ENCODE peak calls at places on chromosomes 2 and 18, in six cellular contexts. One of them, this sample, is unnamed.

GRCh38 chr18:21980744-21981143 is 188.6 kb upstream of the GATA6 start:
- DNase-seq in psoas muscle: no peak
- DNase-seq in gastrocnemius medialis: no peak
- DNase-seq in upper lobe of left lung: no peak
- DNase-seq in IMR-90: no peak
- DNase-seq in heart right ventricle: no peak
- DNase-seq in this sample: no peak

GRCh38 chr2:74399785-74400184 is 19.7 kb upstream of the DCTN1 start:
- DNase-seq in psoas muscle: no peak
- DNase-seq in gastrocnemius medialis: no peak
- DNase-seq in upper lobe of left lung: no peak
- DNase-seq in IMR-90: peak; percentile 40
- DNase-seq in heart right ventricle: no peak
- DNase-seq in this sample: peak; percentile 21

GRCh38 chr18:10140928-10141327 is 227.1 kb downstream of the VAPA start:
- DNase-seq in psoas muscle: no peak
- DNase-seq in gastrocnemius medialis: no peak
- DNase-seq in upper lobe of left lung: no peak
- DNase-seq in IMR-90: peak; percentile 52
- DNase-seq in heart right ventricle: no peak
- DNase-seq in this sample: no peak

GRCh38 chr2:205245652-205246051 is 436.6 kb upstream of the NRP2 start:
- DNase-seq in psoas muscle: no peak
- DNase-seq in gastrocnemius medialis: no peak
- DNase-seq in upper lobe of left lung: no peak
- DNase-seq in IMR-90: peak; percentile 43
- DNase-seq in heart right ventricle: no peak
- DNase-seq in this sample: no peak

GRCh38 chr18:10751711-10752110 is 225.9 kb downstream of the NAPG start:
- DNase-seq in psoas muscle: no peak
- DNase-seq in gastrocnemius medialis: no peak
- DNase-seq in upper lobe of left lung: peak; percentile 21
- DNase-seq in IMR-90: no peak
- DNase-seq in heart right ventricle: no peak
- DNase-seq in this sample: no peak

GRCh38 chr2:36379710-36380448 is 24.3 kb downstream of the CRIM1 start:
- DNase-seq in psoas muscle: no peak
- DNase-seq in gastrocnemius medialis: no peak
- DNase-seq in upper lobe of left lung: no peak
- DNase-seq in IMR-90: peak; percentile 73
- DNase-seq in heart right ventricle: no peak
- DNase-seq in this sample: no peak

GRCh38 chr18:46696268-46696667 is 39.2 kb upstream of the LOXHD1 start:
- DNase-seq in psoas muscle: peak; percentile 46
- DNase-seq in gastrocnemius medialis: peak; percentile 55
- DNase-seq in upper lobe of left lung: no peak
- DNase-seq in IMR-90: no peak
- DNase-seq in heart right ventricle: no peak
- DNase-seq in this sample: no peak

GRCh38 chr2:28904802-28905499 is 10.5 kb downstream of the WDR43 start:
- DNase-seq in psoas muscle: no peak
- DNase-seq in gastrocnemius medialis: no peak
- DNase-seq in upper lobe of left lung: no peak
- DNase-seq in IMR-90: no peak
- DNase-seq in heart right ventricle: no peak
- DNase-seq in this sample: no peak

GRCh38 chr2:215904101-215904500 is 109.2 kb downstream of the MREG start:
- DNase-seq in psoas muscle: no peak
- DNase-seq in gastrocnemius medialis: no peak
- DNase-seq in upper lobe of left lung: no peak
- DNase-seq in IMR-90: peak; percentile 78
- DNase-seq in heart right ventricle: no peak
- DNase-seq in this sample: no peak

GRCh38 chr18:52341617-52342381 is 1.8 kb downstream of the DCC start:
- DNase-seq in psoas muscle: no peak
- DNase-seq in gastrocnemius medialis: no peak
- DNase-seq in upper lobe of left lung: peak; percentile 80
- DNase-seq in IMR-90: no peak
- DNase-seq in heart right ventricle: no peak
- DNase-seq in this sample: no peak

GRCh38 chr2:104845552-104845931 is 8.4 kb upstream of the POU3F3 start:
- DNase-seq in psoas muscle: no peak
- DNase-seq in gastrocnemius medialis: no peak
- DNase-seq in upper lobe of left lung: no peak
- DNase-seq in IMR-90: no peak
- DNase-seq in heart right ventricle: no peak
- DNase-seq in this sample: no peak

GRCh38 chr18:9886005-9886348 is 204 bp downstream of the TXNDC2 start:
- DNase-seq in psoas muscle: no peak
- DNase-seq in gastrocnemius medialis: no peak
- DNase-seq in upper lobe of left lung: no peak
- DNase-seq in IMR-90: no peak
- DNase-seq in heart right ventricle: no peak
- DNase-seq in this sample: no peak

GRCh38 chr2:152499921-152500320 is 164.9 kb downstream of the FMNL2 start:
- DNase-seq in psoas muscle: no peak
- DNase-seq in gastrocnemius medialis: peak; percentile 35
- DNase-seq in upper lobe of left lung: no peak
- DNase-seq in IMR-90: peak; percentile 37
- DNase-seq in heart right ventricle: no peak
- DNase-seq in this sample: no peak

GRCh38 chr2:69118609-69119008 is 105.6 kb downstream of the ANTXR1 start:
- DNase-seq in psoas muscle: no peak
- DNase-seq in gastrocnemius medialis: no peak
- DNase-seq in upper lobe of left lung: peak; percentile 72
- DNase-seq in IMR-90: peak; percentile 54
- DNase-seq in heart right ventricle: no peak
- DNase-seq in this sample: no peak

GRCh38 chr2:26034597-26035067 is 748 bp downstream of the RAB10 start:
- DNase-seq in psoas muscle: no peak
- DNase-seq in gastrocnemius medialis: no peak
- DNase-seq in upper lobe of left lung: no peak
- DNase-seq in IMR-90: peak; percentile 5
- DNase-seq in heart right ventricle: no peak
- DNase-seq in this sample: no peak

GRCh38 chr18:24987271-24987932 is 364.6 kb downstream of the ZNF521 start:
- DNase-seq in psoas muscle: peak; percentile 64
- DNase-seq in gastrocnemius medialis: peak; percentile 91
- DNase-seq in upper lobe of left lung: no peak
- DNase-seq in IMR-90: peak; percentile 35
- DNase-seq in heart right ventricle: peak; percentile 44
- DNase-seq in this sample: no peak

GRCh38 chr2:26941486-26941885 is 29.0 kb upstream of the MAPRE3 start:
- DNase-seq in psoas muscle: no peak
- DNase-seq in gastrocnemius medialis: no peak
- DNase-seq in upper lobe of left lung: no peak
- DNase-seq in IMR-90: no peak
- DNase-seq in heart right ventricle: no peak
- DNase-seq in this sample: no peak

GRCh38 chr2:238389985-238390682 is 36.6 kb upstream of the ASB1 start:
- DNase-seq in psoas muscle: no peak
- DNase-seq in gastrocnemius medialis: peak; percentile 71
- DNase-seq in upper lobe of left lung: no peak
- DNase-seq in IMR-90: peak; percentile 23
- DNase-seq in heart right ventricle: no peak
- DNase-seq in this sample: no peak

GRCh38 chr2:216665240-216665639 is 30.1 kb downstream of the IGFBP5 start:
- DNase-seq in psoas muscle: no peak
- DNase-seq in gastrocnemius medialis: no peak
- DNase-seq in upper lobe of left lung: no peak
- DNase-seq in IMR-90: no peak
- DNase-seq in heart right ventricle: no peak
- DNase-seq in this sample: no peak

GRCh38 chr2:70928366-70928765 is 7.3 kb upstream of the ATP6V1B1 start:
- DNase-seq in psoas muscle: no peak
- DNase-seq in gastrocnemius medialis: no peak
- DNase-seq in upper lobe of left lung: no peak
- DNase-seq in IMR-90: no peak
- DNase-seq in heart right ventricle: no peak
- DNase-seq in this sample: no peak

GRCh38 chr2:46075848-46076247 is 221.4 kb upstream of the EPAS1 start:
- DNase-seq in psoas muscle: no peak
- DNase-seq in gastrocnemius medialis: no peak
- DNase-seq in upper lobe of left lung: no peak
- DNase-seq in IMR-90: no peak
- DNase-seq in heart right ventricle: no peak
- DNase-seq in this sample: no peak

GRCh38 chr2:37829202-37829601 is 95.9 kb upstream of the RMDN2 start:
- DNase-seq in psoas muscle: peak; percentile 21
- DNase-seq in gastrocnemius medialis: no peak
- DNase-seq in upper lobe of left lung: no peak
- DNase-seq in IMR-90: peak; percentile 98
- DNase-seq in heart right ventricle: no peak
- DNase-seq in this sample: no peak

GRCh38 chr2:232898592-232899541 is 28.8 kb downstream of the SNORC start:
- DNase-seq in psoas muscle: no peak
- DNase-seq in gastrocnemius medialis: no peak
- DNase-seq in upper lobe of left lung: no peak
- DNase-seq in IMR-90: peak; percentile 75
- DNase-seq in heart right ventricle: no peak
- DNase-seq in this sample: no peak

GRCh38 chr2:65032016-65032975 is 23.9 kb upstream of the CEP68 start:
- DNase-seq in psoas muscle: no peak
- DNase-seq in gastrocnemius medialis: no peak
- DNase-seq in upper lobe of left lung: no peak
- DNase-seq in IMR-90: no peak
- DNase-seq in heart right ventricle: no peak
- DNase-seq in this sample: no peak
- H3K4me3 ChIP-seq in psoas muscle: no peak overlapping the region
- H3K4me3 ChIP-seq in gastrocnemius medialis: no peak overlapping the region
- H3K4me3 ChIP-seq in upper lobe of left lung: no peak overlapping the region
- H3K4me3 ChIP-seq in IMR-90: no peak overlapping the region
- H3K4me3 ChIP-seq in heart right ventricle: no peak overlapping the region
- H3K4me3 ChIP-seq in this sample: peak overlapping the region; percentile 22

GRCh38 chr18:48886520-48887293 is 64.1 kb downstream of the SMAD7 start:
- DNase-seq in psoas muscle: no peak
- DNase-seq in gastrocnemius medialis: no peak
- DNase-seq in upper lobe of left lung: no peak
- DNase-seq in IMR-90: no peak
- DNase-seq in heart right ventricle: no peak
- DNase-seq in this sample: no peak
- H3K4me1 ChIP-seq in psoas muscle: peaks cover 6% of the 10 kb centered on the region
- H3K4me1 ChIP-seq in gastrocnemius medialis: peaks cover 14% of the 10 kb centered on the region
- H3K4me1 ChIP-seq in upper lobe of left lung: peaks cover 7% of the 10 kb centered on the region
- H3K4me1 ChIP-seq in IMR-90: peaks cover 8% of the 10 kb centered on the region
- H3K4me1 ChIP-seq in heart right ventricle: peaks cover 34% of the 10 kb centered on the region
- H3K4me1 ChIP-seq in this sample: no peaks in the 10 kb centered on the region

DNA sequence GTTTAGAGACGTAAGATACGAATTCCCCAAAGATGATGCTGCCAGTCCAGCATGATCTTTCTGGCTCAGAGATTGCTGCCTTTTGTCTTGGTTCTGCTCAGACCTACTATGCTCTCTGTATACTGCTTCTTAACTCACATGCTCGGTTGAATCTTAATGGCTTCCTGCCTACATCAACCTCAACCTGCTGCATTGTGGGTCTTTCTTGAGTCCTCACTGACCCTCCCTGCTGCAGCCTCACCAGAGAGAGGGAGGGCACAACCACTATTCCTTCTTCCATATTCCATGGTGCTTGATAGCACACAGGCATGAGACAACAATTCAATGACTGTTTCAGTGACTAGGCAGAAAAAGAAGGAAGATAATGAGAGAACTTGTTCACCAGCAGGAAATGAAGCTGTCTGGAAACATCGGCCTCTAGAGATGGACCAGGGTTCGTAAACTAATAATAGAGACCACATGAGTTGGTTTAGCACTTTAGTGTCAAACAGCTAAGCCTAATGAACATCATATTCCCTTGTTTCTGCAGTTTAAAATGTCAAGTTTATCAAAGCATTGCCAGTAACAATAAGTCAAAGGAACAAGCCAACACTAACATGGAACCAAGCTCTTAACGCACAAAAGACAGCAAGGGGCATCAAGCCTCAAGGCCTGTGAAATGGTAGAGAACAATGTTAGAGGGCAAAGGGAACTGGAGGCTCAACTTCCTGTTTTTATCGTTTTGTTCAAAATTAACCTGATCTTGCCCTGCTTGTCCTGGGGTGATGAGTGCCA is 333.9 kb downstream of the PDE11A start:
- DNase-seq in psoas muscle: no peak
- DNase-seq in gastrocnemius medialis: no peak
- DNase-seq in upper lobe of left lung: no peak
- DNase-seq in IMR-90: no peak
- DNase-seq in heart right ventricle: no peak
- DNase-seq in this sample: no peak
- H3K27ac ChIP-seq in psoas muscle: no peak overlapping the region
- H3K27ac ChIP-seq in gastrocnemius medialis: no peak overlapping the region
- H3K27ac ChIP-seq in upper lobe of left lung: no peak overlapping the region
- H3K27ac ChIP-seq in IMR-90: no peak overlapping the region
- H3K27ac ChIP-seq in heart right ventricle: no peak overlapping the region
- H3K27ac ChIP-seq in this sample: no peak overlapping the region

GRCh38 chr18:70461323-70462077 is 172.7 kb downstream of the SOCS6 start:
- DNase-seq in psoas muscle: no peak
- DNase-seq in gastrocnemius medialis: no peak
- DNase-seq in upper lobe of left lung: peak; percentile 15
- DNase-seq in IMR-90: no peak
- DNase-seq in heart right ventricle: no peak
- DNase-seq in this sample: no peak

GRCh38 chr18:70463085-70463484 is 174.2 kb downstream of the SOCS6 start:
- DNase-seq in psoas muscle: no peak
- DNase-seq in gastrocnemius medialis: no peak
- DNase-seq in upper lobe of left lung: no peak
- DNase-seq in IMR-90: no peak
- DNase-seq in heart right ventricle: no peak
- DNase-seq in this sample: no peak

GRCh38 chr18:70468861-70469570 is 180.2 kb downstream of the SOCS6 start:
- DNase-seq in psoas muscle: no peak
- DNase-seq in gastrocnemius medialis: no peak
- DNase-seq in upper lobe of left lung: no peak
- DNase-seq in IMR-90: no peak
- DNase-seq in heart right ventricle: no peak
- DNase-seq in this sample: no peak

GRCh38 chr18:70462078-70462439 is 173.2 kb downstream of the SOCS6 start:
- DNase-seq in psoas muscle: no peak
- DNase-seq in gastrocnemius medialis: no peak
- DNase-seq in upper lobe of left lung: no peak
- DNase-seq in IMR-90: no peak
- DNase-seq in heart right ventricle: no peak
- DNase-seq in this sample: no peak

DNA sequence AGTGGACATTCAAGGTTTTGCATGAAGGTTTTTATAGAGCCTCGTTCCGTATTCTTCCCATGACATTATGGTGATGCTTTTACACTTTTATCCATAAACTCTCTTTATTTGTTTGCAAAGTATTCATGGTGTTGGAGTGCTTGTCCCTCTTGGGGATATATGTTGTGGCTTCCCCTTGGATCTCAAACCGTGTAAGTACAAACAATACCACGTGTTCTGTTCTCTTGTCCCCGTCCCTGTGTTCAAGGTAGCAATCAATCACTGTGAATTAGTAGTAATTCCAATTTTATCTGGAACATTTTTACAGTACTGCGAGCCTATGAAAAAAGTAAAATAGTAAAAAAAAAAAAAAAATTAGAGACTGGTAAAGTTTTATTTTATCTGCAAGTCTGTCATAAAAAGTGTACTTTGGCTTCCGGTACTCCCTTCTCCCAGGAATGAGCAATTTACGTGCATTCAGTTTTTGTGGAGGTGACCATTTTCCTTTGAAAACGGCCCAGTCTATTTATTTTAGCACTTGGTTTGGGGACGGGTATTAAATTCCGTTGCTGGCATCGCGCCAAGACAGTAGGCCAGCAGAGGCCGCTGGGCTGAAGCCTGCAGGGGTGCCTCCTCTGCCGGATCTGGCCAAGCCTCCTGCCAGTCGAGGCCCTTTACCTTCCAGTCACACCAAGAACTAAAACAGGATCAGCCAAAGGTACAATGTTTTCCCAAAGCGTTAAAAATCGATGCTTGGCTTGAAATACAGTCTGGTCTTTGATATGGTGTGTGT is 175.7 kb downstream of the SOCS6 start:
- DNase-seq in psoas muscle: peak; percentile 71
- DNase-seq in gastrocnemius medialis: peak; percentile 55
- DNase-seq in upper lobe of left lung: peak; percentile 61
- DNase-seq in IMR-90: peak; percentile 55
- DNase-seq in heart right ventricle: peak; percentile 73
- DNase-seq in this sample: no peak
- H3K4me3 ChIP-seq in psoas muscle: peak overlapping the region; percentile 59
- H3K4me3 ChIP-seq in gastrocnemius medialis: peak overlapping the region; percentile 44
- H3K4me3 ChIP-seq in upper lobe of left lung: peak overlapping the region; percentile 28
- H3K4me3 ChIP-seq in IMR-90: peak overlapping the region; percentile 27
- H3K4me3 ChIP-seq in heart right ventricle: peak overlapping the region; percentile 36
- H3K4me3 ChIP-seq in this sample: peak overlapping the region; percentile 24

This sample was measured in CD8-positive, alpha-beta memory T cell.